ENCODE peak calls at places on chromosomes 5 and 9, in eight cellular contexts. B is amniotic epithelial cell; J is neural progenitor cell; G is type B pancreatic cell; D is T-helper 1 cell; R is fibroblast of villous mesenchyme; F is head of caudate nucleus; T is stimulated activated CD4-positive, alpha-beta T cell treated with anti-CD3 and anti-CD28 coated beads, Interleukin-15, amount 100 ng/mL, for 1 hour. Z is an unnamed sample.

GRCh38 chr5:8842906-8843590 is 702.8 kb downstream of the SEMA5A start:
- DNase-seq in F (peak), T (no peak), G (no peak), R (peak), B (peak), J (peak), D (no peak), Z (peak)

GRCh38 chr5:54362434-54362833 is 52.1 kb upstream of the ARL15 start:
- DNase-seq in B (no peak), F (no peak), J (no peak), T (no peak), G (no peak), D (no peak), R (peak), Z (peak)

GRCh38 chr5:170536498-170536897 is 32.7 kb downstream of the KCNIP1 start:
- DNase-seq in G (no peak), B (no peak), J (no peak), R (no peak), F (no peak), T (no peak), D (no peak), Z (no peak)

GRCh38 chr5:78243639-78244038 is 50.9 kb downstream of the AP3B1 start:
- DNase-seq in G (no peak), B (peak), J (no peak), T (no peak), D (no peak), F (no peak), R (peak), Z (peak)

GRCh38 chr5:141489841-141490240 is 960 bp downstream of the PCDHGC5 start:
- DNase-seq in B (no peak), J (no peak), G (no peak), D (no peak), T (no peak), F (no peak), R (no peak), Z (no peak)

GRCh38 chr9:135906291-135907005 is 898 bp downstream of the CAMSAP1 start:
- DNase-seq in R (peak), G (no peak), J (peak), T (no peak), F (peak), D (no peak), B (peak), Z (no peak)

GRCh38 chr5:14834584-14835540 is 36.7 kb downstream of the ANKH start:
- DNase-seq in J (no peak), G (no peak), D (no peak), B (no peak), T (no peak), R (peak), F (no peak), Z (no peak)

GRCh38 chr5:173771058-173771742 is 116.9 kb upstream of the CPEB4 start:
- DNase-seq in R (no peak), G (no peak), J (peak), F (no peak), D (no peak), B (no peak), T (no peak), Z (no peak)

GRCh38 chr9:107351382-107352045 is 68.4 kb downstream of the RAD23B start:
- DNase-seq in G (peak), T (no peak), F (no peak), B (no peak), R (no peak), D (no peak), J (no peak), Z (no peak)

GRCh38 chr9:21777701-21778100 is 24.7 kb upstream of the MTAP start:
- DNase-seq in J (no peak), R (peak), F (no peak), D (no peak), B (peak), T (no peak), G (no peak), Z (peak)

GRCh38 chr5:131167615-131168014 is 2.6 kb upstream of the HINT1 start:
- DNase-seq in R (no peak), G (no peak), D (no peak), B (no peak), T (no peak), F (no peak), J (no peak), Z (no peak)

GRCh38 chr5:178120661-178121357 is 7.5 kb downstream of the N4BP3 start:
- DNase-seq in F (peak), D (peak), T (peak), J (peak), R (peak), G (no peak), B (peak), Z (peak)

GRCh38 chr9:121884057-121884512 is 209.0 kb downstream of the TTLL11 start:
- DNase-seq in G (no peak), R (no peak), F (peak), J (peak), D (no peak), B (no peak), T (no peak), Z (no peak)

GRCh38 chr5:80125962-80126480 is 90.9 kb downstream of the THBS4 start:
- DNase-seq in G (no peak), B (peak), J (no peak), T (no peak), R (peak), F (no peak), D (no peak), Z (peak)

GRCh38 chr5:11620172-11620571 is 284.1 kb downstream of the CTNND2 start:
- DNase-seq in J (no peak), D (no peak), R (no peak), G (no peak), T (no peak), F (no peak), B (no peak), Z (no peak)

GRCh38 chr9:33230756-33231691 is 8.9 kb upstream of the SPINK4 start:
- DNase-seq in J (no peak), B (peak), F (no peak), T (no peak), G (no peak), D (no peak), R (no peak), Z (no peak)

GRCh38 chr5:9209846-9210547 is 335.9 kb downstream of the SEMA5A start:
- DNase-seq in F (no peak), B (peak), J (no peak), G (no peak), D (no peak), T (no peak), R (peak), Z (peak)

GRCh38 chr9:136078025-136078424 is 17.1 kb downstream of the NACC2 start:
- DNase-seq in B (no peak), J (no peak), G (no peak), T (no peak), R (no peak), D (no peak), F (no peak), Z (no peak)

GRCh38 chr9:5610491-5610890 is 18.4 kb upstream of the RIC1 start:
- DNase-seq in R (no peak), F (no peak), T (no peak), D (no peak), B (no peak), J (no peak), G (no peak), Z (no peak)

GRCh38 chr9:88076286-88077070 is 61.8 kb downstream of the SPATA31C2 start:
- DNase-seq in B (peak), F (peak), R (peak), G (peak), D (no peak), T (peak), J (peak), Z (peak)

GRCh38 chr5:16550316-16550952 is 66.4 kb downstream of the RETREG1 start:
- DNase-seq in F (no peak), J (peak), R (peak), B (peak), D (no peak), G (no peak), T (no peak), Z (peak)

GRCh38 chr5:24347206-24347605 is 297.6 kb downstream of the CDH10 start:
- DNase-seq in G (no peak), R (no peak), T (no peak), F (no peak), J (no peak), D (no peak), B (no peak), Z (no peak)

GRCh38 chr5:98773464-98774191 is at the start of gene RGMB:
- DNase-seq in T (peak), B (peak), R (peak), J (peak), D (peak), G (peak), F (peak), Z (peak)

GRCh38 chr5:151093476-151093889 is 12.6 kb upstream of the TNIP1 start:
- DNase-seq in J (no peak), D (no peak), R (peak), G (no peak), B (peak), F (no peak), T (no peak), Z (peak)

Z was measured in AG08395.